ENCODE peak calls at places on chromosomes 7 and 10, in four cellular contexts. L is activated effector memory CD4-positive, alpha-beta T cell treated with Interleukin-2 at 50 U/mL for 16 hours; G is naive thymus-derived CD4-positive, alpha-beta T cell; F is T-helper 1 cell. B is an unnamed sample.

GRCh38 chr10:71029411-71029881 is 141.1 kb upstream of the PCBD1 start:
- DNase-seq in G (no peak), L (no peak), F (no peak), B (no peak)

GRCh38 chr10:6136215-6137201 is 47.7 kb downstream of the RBM17 start:
- DNase-seq in F (peak; percentile 77), L (no peak), G (no peak), B (no peak)

GRCh38 chr7:36967387-36967786 is 243.1 kb upstream of the AOAH start:
- DNase-seq in L (no peak), G (no peak), F (no peak), B (peak; percentile 63)

GRCh38 chr7:100583132-100584045 is 2.5 kb downstream of the LRCH4 start:
- DNase-seq in G (peak; percentile 80), L (peak; percentile 69), F (peak; percentile 84), B (peak; percentile 66)

GRCh38 chr10:24951201-24952145 is 933 bp downstream of the PRTFDC1 start:
- DNase-seq in G (no peak), F (peak; percentile 52), L (no peak), B (peak; percentile 40)

GRCh38 chr10:71832967-71833366 is 18.1 kb downstream of the PSAP start:
- DNase-seq in F (peak; percentile 20), G (no peak), L (no peak), B (no peak)

GRCh38 chr7:27146491-27147210 is 923 bp downstream of the HOXA6 start:
- DNase-seq in G (no peak), F (no peak), L (no peak), B (no peak)

GRCh38 chr7:84637568-84638338 is 443.2 kb upstream of the SEMA3A start:
- DNase-seq in F (no peak), L (no peak), G (no peak), B (no peak)

GRCh38 chr7:52525772-52526341 is 509.6 kb upstream of the POM121L12 start:
- DNase-seq in F (no peak), L (no peak), G (no peak), B (no peak)

GRCh38 chr7:80311313-80311712 is 176.7 kb downstream of the GNAI1 start:
- DNase-seq in L (no peak), F (no peak), G (no peak), B (no peak)

GRCh38 chr7:141294122-141294829 is 220.4 kb downstream of the TMEM178B start:
- DNase-seq in G (no peak), L (no peak), F (no peak), B (no peak)

GRCh38 chr7:117350027-117350426 is 27.2 kb upstream of the WNT2 start:
- DNase-seq in F (no peak), L (no peak), G (no peak), B (no peak)

GRCh38 chr7:5758753-5759330 is 22.6 kb downstream of the RNF216 start:
- DNase-seq in F (no peak), L (no peak), G (no peak), B (no peak)

GRCh38 chr7:55570939-55571338 is 1.4 kb downstream of the VOPP1 start:
- DNase-seq in F (no peak), G (no peak), L (no peak), B (no peak)

GRCh38 chr7:36474283-36475010 is 84.8 kb downstream of the ANLN start:
- DNase-seq in F (peak; percentile 45), G (no peak), L (no peak), B (no peak)